ENCODE peak calls at places on chromosomes 3 and 15, in five cellular contexts. J is activated T-cell treated with anti-CD3 and anti-CD28 coated beads for 48 hours; C is tibial artery; W is psoas muscle; D is CD4-positive, CD25-positive, alpha-beta regulatory T cell. S is an unnamed sample.

GRCh38 chr3:51974277-51974962 is 444 bp upstream of the ABHD14A start:
- DNase-seq in J (no peak), C (no peak), W (peak; percentile 50), D (no peak), S (no peak)

GRCh38 chr3:151579571-151580270 is 118.9 kb upstream of the IGSF10 start:
- DNase-seq in J (no peak), C (peak; percentile 68), W (peak; percentile 33), D (no peak), S (no peak)

GRCh38 chr3:17011774-17012338 is 127.1 kb downstream of the PLCL2 start:
- DNase-seq in J (no peak), C (no peak), W (no peak), D (no peak), S (no peak)

GRCh38 chr3:10774129-10774670 is 41.8 kb upstream of the SLC6A11 start:
- DNase-seq in J (no peak), C (no peak), W (no peak), D (no peak), S (no peak)

GRCh38 chr3:126551066-126551838 is 7.5 kb downstream of the C3orf22 start:
- DNase-seq in J (no peak), C (peak; percentile 35), W (no peak), D (no peak), S (no peak)

GRCh38 chr3:141959921-141960554 is 83.6 kb downstream of the ATP1B3 start:
- DNase-seq in J (no peak), C (no peak), W (no peak), D (no peak), S (no peak)

GRCh38 chr3:160279657-160280056 is 54.4 kb downstream of the C3orf80 start:
- DNase-seq in J (no peak), C (no peak), W (no peak), D (no peak), S (no peak)

GRCh38 chr15:95134306-95135100 is 903.1 kb downstream of the MCTP2 start:
- DNase-seq in J (no peak), C (no peak), W (no peak), D (no peak), S (no peak)

GRCh38 chr15:85707519-85708338 is 87.0 kb downstream of the KLHL25 start:
- DNase-seq in J (no peak), C (no peak), W (no peak), D (no peak), S (peak; percentile 39)

GRCh38 chr15:69760263-69760855 is 307.7 kb downstream of the RPLP1 start:
- DNase-seq in J (no peak), C (no peak), W (no peak), D (no peak), S (peak; percentile 40)

GRCh38 chr15:34793901-34794300 is 1.4 kb downstream of the ACTC1 start:
- DNase-seq in J (no peak), C (no peak), W (peak; percentile 29), D (no peak), S (no peak)

GRCh38 chr15:98946301-98947255 is 61.0 kb downstream of the PGPEP1L start:
- DNase-seq in J (no peak), C (peak; percentile 92), W (peak; percentile 44), D (no peak), S (no peak)

GRCh38 chr3:79297242-79297641 is 470.6 kb downstream of the ROBO1 start:
- DNase-seq in J (no peak), C (no peak), W (no peak), D (no peak), S (no peak)

GRCh38 chr3:152595975-152596832 is 238.7 kb upstream of the P2RY1 start:
- DNase-seq in J (no peak), C (no peak), W (no peak), D (no peak), S (no peak)

GRCh38 chr3:98890181-98890882 is 11.2 kb downstream of the DCBLD2 start:
- DNase-seq in J (no peak), C (no peak), W (no peak), D (no peak), S (no peak)

GRCh38 chr3:171531716-171532115 is 71.5 kb upstream of the TNIK start:
- DNase-seq in J (no peak), C (no peak), W (no peak), D (no peak), S (no peak)

GRCh38 chr15:52103217-52104207 is 9.1 kb downstream of the BCL2L10 start:
- DNase-seq in J (no peak), C (no peak), W (peak; percentile 70), D (no peak), S (no peak)

GRCh38 chr3:65291448-65292091 is 603.8 kb upstream of the ADAMTS9 start:
- DNase-seq in J (no peak), C (no peak), W (no peak), D (no peak), S (no peak)

GRCh38 chr3:89072671-89073070 is 34.8 kb upstream of the EPHA3 start:
- DNase-seq in J (no peak), C (no peak), W (no peak), D (no peak), S (no peak)

GRCh38 chr3:125965505-125965904 is 3.5 kb upstream of the ROPN1B start:
- DNase-seq in J (no peak), C (no peak), W (no peak), D (no peak), S (no peak)

GRCh38 chr15:82875411-82876003 is 66.1 kb downstream of the WHAMM start:
- DNase-seq in J (no peak), C (no peak), W (no peak), D (no peak), S (no peak)

GRCh38 chr15:48954538-48954937 is 9.2 kb downstream of the SHC4 start:
- DNase-seq in J (no peak), C (peak; percentile 71), W (no peak), D (no peak), S (no peak)

GRCh38 chr15:92724144-92724543 is 68.6 kb upstream of the FAM174B start:
- DNase-seq in J (no peak), C (no peak), W (no peak), D (no peak), S (no peak)

GRCh38 chr3:71395927-71396695 is 187.4 kb downstream of the FOXP1 start:
- DNase-seq in J (no peak), C (no peak), W (no peak), D (no peak), S (no peak)

GRCh38 chr3:49602877-49603411 is 48.7 kb downstream of the BSN start:
- DNase-seq in J (peak; percentile 36), C (no peak), W (no peak), D (peak; percentile 7), S (peak; percentile 27)

GRCh38 chr3:128076783-128077624 is 24.8 kb downstream of the SEC61A1 start:
- DNase-seq in J (no peak), C (no peak), W (peak; percentile 44), D (peak; percentile 30), S (no peak)

S was measured in T-helper 2 cell treated with Interferon-gamma antibody and Interleukin-4, amounts not matched to agents 5 μg/mL and 100 μg/mL, for 36 hours.